ENCODE peak calls at places on chromosomes 11 and 22, in ten cellular contexts. L, D, F, N, H, I, J, A, X and S are unnamed samples.

GRCh38 chr11:67311556-67312082 is 8.3 kb downstream of the SSH3 start:
- DNase-seq in A (no peak), D (no peak), F (no peak), L (no peak), X (no peak), H (no peak), N (no peak), J (no peak), I (no peak), S (no peak)

GRCh38 chr11:121100943-121101342 is at the start of gene TECTA:
- DNase-seq in L (no peak), D (no peak), F (no peak), A (no peak), N (no peak), H (no peak), J (no peak), X (no peak), I (no peak), S (no peak)

GRCh38 chr11:130760515-130761125 is 155.7 kb downstream of the SNX19 start:
- DNase-seq in J (no peak), X (no peak), L (no peak), N (no peak), H (no peak), F (no peak), A (no peak), I (no peak), D (no peak), S (no peak)

GRCh38 chr11:115939726-115940421 is 435.7 kb upstream of the CADM1 start:
- DNase-seq in J (no peak), X (no peak), L (no peak), N (no peak), H (no peak), F (peak), D (no peak), A (no peak), I (peak), S (peak)

GRCh38 chr22:29030618-29031235 is 30.9 kb downstream of the C22orf31 start:
- DNase-seq in X (peak), A (peak), I (peak), N (no peak), J (peak), D (peak), L (peak), F (no peak), H (peak), S (no peak)

GRCh38 chr11:59463176-59463575 is 6.4 kb downstream of the OR4D6 start:
- DNase-seq in D (no peak), J (no peak), A (no peak), I (no peak), H (no peak), N (no peak), X (peak), F (no peak), L (no peak), S (no peak)

GRCh38 chr11:30789270-30789669 is 203.1 kb upstream of the MPPED2 start:
- DNase-seq in D (no peak), H (no peak), A (no peak), I (no peak), F (no peak), L (no peak), X (no peak), J (no peak), N (no peak), S (no peak)

GRCh38 chr11:58888579-58888978 is 44.1 kb upstream of the GLYATL2 start:
- DNase-seq in J (no peak), X (no peak), N (no peak), D (no peak), F (no peak), I (no peak), L (no peak), A (no peak), H (no peak), S (no peak)

GRCh38 chr11:134685981-134686380 is 273.9 kb upstream of the B3GAT1 start:
- DNase-seq in I (no peak), N (no peak), H (no peak), A (no peak), L (no peak), J (no peak), X (no peak), F (no peak), D (no peak), S (no peak)

GRCh38 chr11:7332451-7332850 is 80.7 kb downstream of the SYT9 start:
- DNase-seq in F (no peak), I (no peak), H (no peak), X (no peak), A (no peak), L (no peak), J (no peak), N (no peak), D (no peak), S (no peak)

GRCh38 chr11:477042-477715 is 27.1 kb downstream of the PTDSS2 start:
- DNase-seq in D (no peak), F (no peak), A (no peak), H (no peak), X (no peak), L (no peak), J (peak), I (no peak), N (no peak), S (no peak)

GRCh38 chr11:131229221-131229620 is 141.2 kb upstream of the NTM start:
- DNase-seq in A (no peak), I (no peak), D (no peak), H (no peak), N (no peak), J (no peak), F (no peak), L (no peak), X (no peak), S (no peak)

GRCh38 chr11:134586726-134587125 is 174.7 kb upstream of the B3GAT1 start:
- DNase-seq in A (no peak), L (no peak), D (no peak), N (no peak), X (no peak), F (no peak), J (no peak), I (no peak), H (peak), S (no peak)

GRCh38 chr22:25919452-25919851 is 177.5 kb downstream of the MYO18B start:
- DNase-seq in J (no peak), A (no peak), H (no peak), I (peak), L (no peak), N (no peak), X (no peak), D (no peak), F (no peak), S (no peak)

GRCh38 chr11:72613977-72614376 is 60.2 kb downstream of the PDE2A start:
- DNase-seq in H (peak), A (no peak), X (no peak), I (no peak), N (no peak), L (no peak), F (peak), J (no peak), D (peak), S (peak)